ENCODE peak calls at places on chromosome X, in four cellular contexts. One of them, this sample, is unnamed.

GRCh38 chrX:64198046-64198445 is 7.5 kb downstream of the AMER1 start:
- DNase-seq in breast epithelium: no peak
- DNase-seq in spleen: no peak
- DNase-seq in GM10248: no peak
- DNase-seq in this sample: no peak

GRCh38 chrX:107117993-107118321 is 665 bp downstream of the RBM41 start:
- DNase-seq in breast epithelium: no peak
- DNase-seq in spleen: no peak
- DNase-seq in GM10248: peak; percentile 5
- DNase-seq in this sample: no peak

GRCh38 chrX:97683256-97683655 is 799.5 kb downstream of the RPA4 start:
- DNase-seq in breast epithelium: no peak
- DNase-seq in spleen: no peak
- DNase-seq in GM10248: no peak
- DNase-seq in this sample: no peak

GRCh38 chrX:120769576-120770341 is 105.9 kb downstream of the CT47B1 start:
- DNase-seq in breast epithelium: no peak
- DNase-seq in spleen: no peak
- DNase-seq in GM10248: peak; percentile 19
- DNase-seq in this sample: no peak

GRCh38 chrX:104659037-104659744 is 93.2 kb downstream of the IL1RAPL2 start:
- DNase-seq in breast epithelium: no peak
- DNase-seq in spleen: no peak
- DNase-seq in GM10248: no peak
- DNase-seq in this sample: no peak

GRCh38 chrX:19879742-19880378 is 7.5 kb downstream of the SH3KBP1 start:
- DNase-seq in breast epithelium: no peak
- DNase-seq in spleen: no peak
- DNase-seq in GM10248: no peak
- DNase-seq in this sample: no peak

GRCh38 chrX:10769696-10770619 is 149.6 kb upstream of the MID1 start:
- DNase-seq in breast epithelium: no peak
- DNase-seq in spleen: no peak
- DNase-seq in GM10248: no peak
- DNase-seq in this sample: no peak

GRCh38 chrX:1903380-1903935 is 288.6 kb downstream of the ASMT start:
- DNase-seq in breast epithelium: no peak
- DNase-seq in spleen: no peak
- DNase-seq in GM10248: no peak
- DNase-seq in this sample: no peak

GRCh38 chrX:124113799-124114600 is 152.5 kb downstream of the STAG2 start:
- DNase-seq in breast epithelium: no peak
- DNase-seq in spleen: peak; percentile 58
- DNase-seq in GM10248: no peak
- DNase-seq in this sample: no peak

GRCh38 chrX:118088084-118088483 is 28.5 kb downstream of the KLHL13 start:
- DNase-seq in breast epithelium: no peak
- DNase-seq in spleen: no peak
- DNase-seq in GM10248: no peak
- DNase-seq in this sample: no peak

GRCh38 chrX:153766871-153767673 is 3.0 kb downstream of the PLXNB3 start:
- DNase-seq in breast epithelium: no peak
- DNase-seq in spleen: peak; percentile 78
- DNase-seq in GM10248: no peak
- DNase-seq in this sample: no peak
- TF ChIP-seq CTCF in breast epithelium: no peak
- TF ChIP-seq CTCF in spleen: no peak
- TF ChIP-seq CTCF in GM10248: no peak
- TF ChIP-seq CTCF in this sample: no peak

GRCh38 chrX:13750204-13750603 is 15.7 kb downstream of the OFD1 start:
- DNase-seq in breast epithelium: no peak
- DNase-seq in spleen: no peak
- DNase-seq in GM10248: peak; percentile 29
- DNase-seq in this sample: no peak

GRCh38 chrX:13748486-13748885 is 13.9 kb downstream of the OFD1 start:
- DNase-seq in breast epithelium: no peak
- DNase-seq in spleen: no peak
- DNase-seq in GM10248: no peak
- DNase-seq in this sample: no peak

GRCh38 chrX:13752141-13752540 is 17.6 kb downstream of the OFD1 start:
- DNase-seq in breast epithelium: no peak
- DNase-seq in spleen: no peak
- DNase-seq in GM10248: no peak
- DNase-seq in this sample: no peak

GRCh38 chrX:13750812-13751211 is 16.3 kb downstream of the OFD1 start:
- DNase-seq in breast epithelium: no peak
- DNase-seq in spleen: no peak
- DNase-seq in GM10248: no peak
- DNase-seq in this sample: no peak

GRCh38 chrX:13747836-13748235 is 13.3 kb downstream of the OFD1 start:
- DNase-seq in breast epithelium: no peak
- DNase-seq in spleen: no peak
- DNase-seq in GM10248: no peak
- DNase-seq in this sample: no peak
- TF ChIP-seq CTCF in breast epithelium: no peak
- TF ChIP-seq CTCF in spleen: peak; percentile 30
- TF ChIP-seq CTCF in GM10248: peak; percentile 26
- TF ChIP-seq CTCF in this sample: no peak

GRCh38 chrX:101357166-101357795 is 8.7 kb upstream of the TIMM8A start:
- DNase-seq in breast epithelium: no peak
- DNase-seq in spleen: no peak
- DNase-seq in GM10248: no peak
- DNase-seq in this sample: no peak
- TF ChIP-seq CTCF in breast epithelium: no peak
- TF ChIP-seq CTCF in spleen: peak; percentile 6
- TF ChIP-seq CTCF in GM10248: peak; percentile 12
- TF ChIP-seq CTCF in this sample: no peak

GRCh38 chrX:12975670-12975965 is 708 bp downstream of the TMSB4X start:
- DNase-seq in breast epithelium: no peak
- DNase-seq in spleen: peak; percentile 90
- DNase-seq in GM10248: peak; percentile 13
- DNase-seq in this sample: no peak

GRCh38 chrX:12973561-12974216 is 1.2 kb upstream of the TMSB4X start:
- DNase-seq in breast epithelium: no peak
- DNase-seq in spleen: peak; percentile 90
- DNase-seq in GM10248: peak; percentile 14
- DNase-seq in this sample: no peak

GRCh38 chrX:12974217-12974796 is 603 bp upstream of the TMSB4X start:
- DNase-seq in breast epithelium: no peak
- DNase-seq in spleen: peak; percentile 90
- DNase-seq in GM10248: peak; percentile 11
- DNase-seq in this sample: peak; percentile 32

GRCh38 chrX:12975999-12976558 is 1.2 kb downstream of the TMSB4X start:
- DNase-seq in breast epithelium: no peak
- DNase-seq in spleen: peak; percentile 89
- DNase-seq in GM10248: peak; percentile 24
- DNase-seq in this sample: no peak

GRCh38 chrX:12974797-12975669 is at the start of gene TMSB4X:
- DNase-seq in breast epithelium: peak; percentile 87
- DNase-seq in spleen: peak; percentile 96
- DNase-seq in GM10248: peak; percentile 63
- DNase-seq in this sample: peak; percentile 52
- TF ChIP-seq CTCF in breast epithelium: no peak
- TF ChIP-seq CTCF in spleen: peak; percentile 5
- TF ChIP-seq CTCF in GM10248: no peak
- TF ChIP-seq CTCF in this sample: no peak

GRCh38 chrX:135438734-135439043 is 16.9 kb downstream of the SMIM10L2A start:
- DNase-seq in breast epithelium: no peak
- DNase-seq in spleen: peak; percentile 67
- DNase-seq in GM10248: no peak
- DNase-seq in this sample: no peak
- TF ChIP-seq CTCF in breast epithelium: no peak
- TF ChIP-seq CTCF in spleen: no peak
- TF ChIP-seq CTCF in GM10248: no peak
- TF ChIP-seq CTCF in this sample: no peak

DNA sequence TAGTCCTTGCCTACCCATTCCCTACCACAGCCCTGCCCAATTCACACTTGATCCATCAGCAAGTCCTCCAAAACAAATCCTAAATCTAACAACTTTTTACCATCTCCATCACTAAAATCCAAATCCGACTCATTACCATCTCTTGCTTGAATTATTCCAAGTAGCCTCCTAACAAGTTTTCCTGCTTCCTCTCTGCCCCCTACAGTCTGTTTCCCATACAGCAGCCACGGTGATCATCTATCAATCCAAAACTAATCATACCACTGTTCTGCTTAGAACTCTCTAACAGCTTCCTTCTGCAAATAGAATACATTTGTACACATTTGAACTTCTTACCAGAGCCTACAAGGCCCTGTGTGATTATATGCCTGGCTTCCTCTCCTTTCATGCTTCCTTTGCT is 133.0 kb downstream of the SHROOM4 start:
- DNase-seq in breast epithelium: no peak
- DNase-seq in spleen: no peak
- DNase-seq in GM10248: no peak
- DNase-seq in this sample: no peak
- TF ChIP-seq CTCF in breast epithelium: no peak
- TF ChIP-seq CTCF in spleen: no peak
- TF ChIP-seq CTCF in GM10248: no peak
- TF ChIP-seq CTCF in this sample: no peak

DNA sequence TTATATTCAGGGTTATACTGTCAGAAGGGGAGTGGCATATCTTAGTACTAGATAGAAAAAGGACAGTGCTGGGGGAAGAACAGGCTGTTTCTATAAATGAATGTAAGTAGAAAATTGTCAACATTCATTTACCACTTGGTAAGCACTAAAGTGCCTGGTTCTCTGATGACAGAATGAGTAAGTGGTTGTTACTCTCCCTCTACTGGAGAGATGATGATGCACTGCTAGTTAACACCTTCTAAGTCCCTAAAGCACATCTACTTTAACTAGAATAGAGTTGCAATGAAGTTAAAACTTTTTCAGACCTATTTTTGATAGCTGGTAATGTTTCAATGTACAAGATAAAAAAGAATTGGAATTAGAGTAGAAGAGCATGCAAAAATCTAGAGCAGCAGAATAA is 214.5 kb downstream of the KLHL4 start:
- DNase-seq in breast epithelium: no peak
- DNase-seq in spleen: no peak
- DNase-seq in GM10248: no peak
- DNase-seq in this sample: no peak
- TF ChIP-seq CTCF in breast epithelium: no peak
- TF ChIP-seq CTCF in spleen: no peak
- TF ChIP-seq CTCF in GM10248: no peak
- TF ChIP-seq CTCF in this sample: no peak

GRCh38 chrX:106007815-106008214 is 30.7 kb downstream of the SERPINA7 start:
- DNase-seq in breast epithelium: no peak
- DNase-seq in spleen: no peak
- DNase-seq in GM10248: no peak
- DNase-seq in this sample: no peak

GRCh38 chrX:106005684-106006083 is 32.8 kb downstream of the SERPINA7 start:
- DNase-seq in breast epithelium: no peak
- DNase-seq in spleen: no peak
- DNase-seq in GM10248: no peak
- DNase-seq in this sample: no peak

GRCh38 chrX:106014119-106014775 is 24.3 kb downstream of the SERPINA7 start:
- DNase-seq in breast epithelium: no peak
- DNase-seq in spleen: peak; percentile 50
- DNase-seq in GM10248: no peak
- DNase-seq in this sample: no peak

GRCh38 chrX:106009145-106009544 is 29.4 kb downstream of the SERPINA7 start:
- DNase-seq in breast epithelium: no peak
- DNase-seq in spleen: no peak
- DNase-seq in GM10248: no peak
- DNase-seq in this sample: no peak
- TF ChIP-seq CTCF in breast epithelium: no peak
- TF ChIP-seq CTCF in spleen: no peak
- TF ChIP-seq CTCF in GM10248: no peak
- TF ChIP-seq CTCF in this sample: no peak

GRCh38 chrX:76850851-76851250 is 423.3 kb downstream of the MAGEE1 start:
- DNase-seq in breast epithelium: no peak
- DNase-seq in spleen: no peak
- DNase-seq in GM10248: no peak
- DNase-seq in this sample: no peak
- TF ChIP-seq CTCF in breast epithelium: no peak
- TF ChIP-seq CTCF in spleen: no peak
- TF ChIP-seq CTCF in GM10248: peak; percentile 11
- TF ChIP-seq CTCF in this sample: no peak